ENCODE peak calls at places on chromosome 10, in ten cellular contexts. K is heart right ventricle, N is progenitor cell of endocrine pancreas, G is upper lobe of right lung, P is brain microvascular endothelial cell, X is GM12865, J is cardiac fibroblast, R is fibroblast of lung, Z is gastrocnemius medialis, H is nephron progenitor cell. C is an unnamed sample.

GRCh38 chr10:12484945-12485805 is 135.8 kb downstream of the CAMK1D start:
- DNase-seq in K (peak; percentile 55), N (no peak), G (no peak), P (peak; percentile 58), X (peak; percentile 91), J (peak; percentile 33), R (no peak), Z (peak; percentile 17), H (no peak), C (no peak)

GRCh38 chr10:97069576-97070362 is 116.0 kb downstream of the SLIT1 start:
- DNase-seq in K (no peak), N (no peak), G (no peak), P (peak; percentile 22), X (peak; percentile 12), J (peak; percentile 64), R (peak; percentile 6), Z (no peak), H (no peak), C (peak; percentile 8)

GRCh38 chr10:116183733-116184447 is 89.1 kb downstream of the GFRA1 start:
- DNase-seq in K (no peak), N (peak; percentile 19), G (no peak), P (peak; percentile 25), X (no peak), J (peak; percentile 10), R (peak; percentile 40), Z (no peak), H (peak; percentile 45), C (peak; percentile 63)

GRCh38 chr10:63264852-63265617 is 131.9 kb downstream of the NRBF2 start:
- DNase-seq in K (peak; percentile 42), N (no peak), G (no peak), P (peak; percentile 43), X (peak; percentile 75), J (peak; percentile 59), R (peak; percentile 63), Z (no peak), H (peak; percentile 33), C (peak; percentile 11)

GRCh38 chr10:31526681-31527080 is 207.7 kb downstream of the ZEB1 start:
- DNase-seq in K (no peak), N (no peak), G (no peak), P (peak; percentile 39), X (no peak), J (peak; percentile 53), R (peak; percentile 63), Z (no peak), H (no peak), C (no peak)

GRCh38 chr10:62302760-62303159 is 34.1 kb upstream of the RTKN2 start:
- DNase-seq in K (no peak), N (no peak), G (no peak), P (no peak), X (no peak), J (no peak), R (no peak), Z (no peak), H (no peak), C (no peak)

GRCh38 chr10:13977861-13978843 is 352.6 kb downstream of the FRMD4A start:
- DNase-seq in K (no peak), N (no peak), G (no peak), P (peak; percentile 73), X (no peak), J (peak; percentile 96), R (peak; percentile 96), Z (no peak), H (no peak), C (peak; percentile 89)

GRCh38 chr10:12960431-12960898 is 41.0 kb downstream of the CCDC3 start:
- DNase-seq in K (no peak), N (no peak), G (no peak), P (no peak), X (no peak), J (no peak), R (no peak), Z (peak; percentile 17), H (peak; percentile 45), C (no peak)

GRCh38 chr10:2921956-2922680 is 145.2 kb upstream of the PFKP start:
- DNase-seq in K (no peak), N (no peak), G (no peak), P (peak; percentile 16), X (no peak), J (peak; percentile 20), R (peak; percentile 48), Z (no peak), H (no peak), C (no peak)

GRCh38 chr10:96124230-96125141 is 5.6 kb upstream of the ZNF518A start:
- DNase-seq in K (no peak), N (peak; percentile 21), G (peak; percentile 76), P (peak; percentile 29), X (no peak), J (peak; percentile 60), R (peak; percentile 23), Z (no peak), H (peak; percentile 40), C (no peak)

GRCh38 chr10:43255644-43256431 is 11.0 kb downstream of the RASGEF1A start:
- DNase-seq in K (peak; percentile 6), N (peak; percentile 9), G (peak; percentile 63), P (no peak), X (peak; percentile 36), J (peak; percentile 24), R (peak; percentile 3), Z (peak; percentile 5), H (peak; percentile 37), C (no peak)

GRCh38 chr10:69774596-69774995 is 27.1 kb upstream of the COL13A1 start:
- DNase-seq in K (no peak), N (no peak), G (no peak), P (no peak), X (no peak), J (no peak), R (no peak), Z (no peak), H (no peak), C (no peak)

GRCh38 chr10:96794786-96795733 is 37.0 kb upstream of the LCOR start:
- DNase-seq in K (no peak), N (no peak), G (no peak), P (no peak), X (no peak), J (no peak), R (no peak), Z (no peak), H (no peak), C (no peak)

GRCh38 chr10:125625586-125625985 is 57.4 kb downstream of the TEX36 start:
- DNase-seq in K (no peak), N (no peak), G (no peak), P (no peak), X (no peak), J (no peak), R (no peak), Z (no peak), H (no peak), C (no peak)

GRCh38 chr10:110226926-110227641 is 19.7 kb downstream of the MXI1 start:
- DNase-seq in K (peak; percentile 84), N (peak; percentile 30), G (peak; percentile 91), P (no peak), X (no peak), J (peak; percentile 15), R (peak; percentile 29), Z (peak; percentile 54), H (peak; percentile 79), C (no peak)

GRCh38 chr10:11835704-11836103 is 12.5 kb downstream of the PROSER2 start:
- DNase-seq in K (no peak), N (no peak), G (no peak), P (no peak), X (no peak), J (no peak), R (no peak), Z (no peak), H (no peak), C (no peak)

GRCh38 chr10:79274279-79275104 is 72.8 kb upstream of the PPIF start:
- DNase-seq in K (peak; percentile 87), N (no peak), G (peak; percentile 86), P (no peak), X (no peak), J (peak; percentile 33), R (peak; percentile 72), Z (peak; percentile 97), H (no peak), C (peak; percentile 45)
- TF ChIP-seq CTCF in K (peak; percentile 23), N (no peak), G (peak; percentile 15), P (peak; percentile 30), X (no peak), J (no peak), R (peak; percentile 3), Z (no peak), H (no peak), C (peak; percentile 21)

GRCh38 chr10:68153473-68154210 is 44.4 kb downstream of the MYPN start:
- DNase-seq in K (peak; percentile 52), N (peak; percentile 15), G (no peak), P (peak; percentile 93), X (no peak), J (peak; percentile 98), R (peak; percentile 98), Z (no peak), H (no peak), C (peak; percentile 100)
- TF ChIP-seq CTCF in K (no peak), N (no peak), G (no peak), P (peak; percentile 16), X (no peak), J (no peak), R (no peak), Z (no peak), H (no peak), C (peak; percentile 47)

DNA sequence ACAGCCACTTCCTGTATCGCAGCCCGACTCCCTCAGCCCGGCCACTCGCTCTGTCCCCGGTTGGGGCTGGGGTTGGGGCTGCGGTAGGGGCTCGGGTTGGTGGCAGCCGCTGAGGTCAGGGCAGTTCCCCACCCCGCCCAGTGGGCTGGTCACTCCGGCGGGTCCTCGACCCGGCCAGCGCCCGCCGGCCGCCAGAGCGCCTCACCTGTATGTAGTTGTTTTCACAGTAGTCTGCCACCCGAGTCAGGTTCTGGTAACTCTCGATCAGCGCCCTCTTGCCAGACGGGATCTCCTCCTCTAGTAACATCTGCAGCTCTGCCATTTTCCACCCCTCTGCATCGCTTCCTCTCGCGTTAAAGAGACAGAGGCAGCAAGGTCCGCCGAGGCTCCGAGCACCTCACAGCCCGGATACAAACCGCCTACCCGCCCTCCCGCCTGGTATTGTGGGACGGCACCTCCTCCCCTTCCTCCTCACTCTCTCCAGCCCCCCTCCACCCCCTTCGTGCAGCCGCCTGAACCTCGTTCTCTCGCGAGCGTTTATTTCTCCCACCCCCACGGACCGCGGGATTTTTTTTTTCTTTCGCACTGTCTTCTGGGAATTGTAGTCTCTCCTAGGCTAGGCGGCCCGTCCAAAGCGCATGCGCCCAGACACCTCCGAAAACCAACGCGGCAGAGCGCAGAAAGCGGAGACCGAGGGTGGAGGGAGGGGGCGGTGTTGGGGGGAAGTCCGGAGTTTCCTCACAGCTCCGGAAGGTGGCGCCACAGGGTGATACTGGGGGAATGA is at the start of gene ABI1:
- DNase-seq in K (peak; percentile 98), N (peak; percentile 97), G (peak; percentile 99), P (peak; percentile 96), X (peak; percentile 99), J (peak; percentile 99), R (peak; percentile 95), Z (peak; percentile 96), H (peak; percentile 97), C (peak; percentile 96)
- TF ChIP-seq CTCF in K (peak; percentile 82), N (peak; percentile 82), G (no peak), P (peak; percentile 81), X (peak; percentile 83), J (peak; percentile 67), R (peak; percentile 60), Z (peak; percentile 36), H (peak; percentile 77), C (no peak)

DNA sequence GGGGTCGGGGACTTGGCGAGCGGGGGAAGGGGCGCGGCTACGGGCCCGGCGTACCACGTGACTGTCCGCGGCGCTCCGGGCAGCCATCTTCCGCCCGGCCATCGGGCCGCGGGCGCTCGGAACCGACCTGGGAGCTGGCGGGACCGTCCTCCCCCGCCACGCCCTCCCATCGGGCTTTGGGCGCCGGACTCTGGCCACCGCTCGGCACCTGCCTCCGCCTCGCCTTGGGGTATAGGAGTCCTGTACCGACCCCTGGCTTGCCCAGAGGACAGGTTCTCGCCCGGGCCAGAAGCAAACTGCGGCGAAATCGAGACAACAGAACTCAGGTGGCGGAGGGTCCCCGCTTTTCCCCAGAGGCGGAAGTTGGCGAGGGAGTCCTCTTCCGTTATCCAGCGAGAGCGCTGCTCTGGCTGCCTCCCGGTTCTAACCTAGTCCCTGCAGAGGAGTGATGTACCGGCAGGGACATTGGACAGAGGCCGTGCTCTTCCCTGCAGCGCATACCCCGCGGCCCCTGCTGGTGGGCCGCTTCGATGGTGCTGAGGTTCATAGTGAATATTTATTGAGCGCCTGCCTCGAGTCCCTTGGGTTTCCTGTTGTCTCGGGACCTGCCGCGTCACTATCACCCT is 1.2 kb upstream of the SGMS1 start:
- DNase-seq in K (peak; percentile 54), N (peak; percentile 62), G (no peak), P (peak; percentile 57), X (peak; percentile 85), J (peak; percentile 68), R (peak; percentile 72), Z (peak; percentile 61), H (peak; percentile 68), C (peak; percentile 70)
- TF ChIP-seq CTCF in K (peak; percentile 63), N (peak; percentile 60), G (peak; percentile 60), P (peak; percentile 86), X (peak; percentile 54), J (peak; percentile 79), R (peak; percentile 71), Z (peak; percentile 70), H (peak; percentile 46), C (peak; percentile 78)